ENCODE peak calls at places on chromosomes 3 and 15, in five cellular contexts. O is cardiac muscle cell, U is astrocyte, T is GM13976, S is K562. Y is an unnamed sample.

GRCh38 chr3:65019412-65020093 is 331.8 kb upstream of the ADAMTS9 start:
- DNase-seq in O (no peak), U (peak; percentile 77), T (no peak), S (no peak), Y (no peak)

GRCh38 chr3:146546366-146546965 is 2.1 kb upstream of the PLSCR1 start:
- DNase-seq in O (no peak), U (no peak), T (no peak), S (no peak), Y (no peak)

GRCh38 chr3:24365168-24365567 is 129.5 kb downstream of the THRB start:
- DNase-seq in O (no peak), U (peak; percentile 77), T (no peak), S (no peak), Y (no peak)

GRCh38 chr15:62067448-62068044 is 769 bp downstream of the C2CD4A start:
- DNase-seq in O (peak; percentile 17), U (no peak), T (peak; percentile 32), S (no peak), Y (no peak)

GRCh38 chr3:168395551-168395950 is 299.8 kb upstream of the GOLIM4 start:
- DNase-seq in O (no peak), U (peak; percentile 12), T (no peak), S (no peak), Y (no peak)

GRCh38 chr15:98964461-98965454 is 42.8 kb downstream of the PGPEP1L start:
- DNase-seq in O (no peak), U (no peak), T (no peak), S (no peak), Y (no peak)

GRCh38 chr15:79311901-79312553 is 1.1 kb downstream of the TMED3 start:
- DNase-seq in O (no peak), U (no peak), T (peak; percentile 32), S (peak; percentile 20), Y (no peak)

GRCh38 chr3:100708644-100708988 is 678 bp upstream of the TFG start:
- DNase-seq in O (no peak), U (no peak), T (no peak), S (no peak), Y (no peak)

GRCh38 chr15:46309914-46310313 is 675.1 kb downstream of the SQOR start:
- DNase-seq in O (peak; percentile 31), U (no peak), T (no peak), S (no peak), Y (no peak)

GRCh38 chr3:166111562-166111961 is 274.3 kb upstream of the BCHE start:
- DNase-seq in O (no peak), U (no peak), T (no peak), S (no peak), Y (no peak)

GRCh38 chr3:72259755-72260589 is 475.0 kb upstream of the PROK2 start:
- DNase-seq in O (no peak), U (no peak), T (peak; percentile 38), S (no peak), Y (no peak)

GRCh38 chr15:101220060-101220459 is 31.8 kb downstream of the CHSY1 start:
- DNase-seq in O (no peak), U (no peak), T (no peak), S (no peak), Y (no peak)

GRCh38 chr15:101215681-101216080 is 36.2 kb downstream of the CHSY1 start:
- DNase-seq in O (no peak), U (no peak), T (no peak), S (no peak), Y (no peak)

GRCh38 chr15:101213570-101213969 is 38.3 kb downstream of the CHSY1 start:
- DNase-seq in O (no peak), U (no peak), T (no peak), S (no peak), Y (no peak)

GRCh38 chr15:101219441-101219840 is 32.4 kb downstream of the CHSY1 start:
- DNase-seq in O (no peak), U (no peak), T (no peak), S (no peak), Y (no peak)

DNA sequence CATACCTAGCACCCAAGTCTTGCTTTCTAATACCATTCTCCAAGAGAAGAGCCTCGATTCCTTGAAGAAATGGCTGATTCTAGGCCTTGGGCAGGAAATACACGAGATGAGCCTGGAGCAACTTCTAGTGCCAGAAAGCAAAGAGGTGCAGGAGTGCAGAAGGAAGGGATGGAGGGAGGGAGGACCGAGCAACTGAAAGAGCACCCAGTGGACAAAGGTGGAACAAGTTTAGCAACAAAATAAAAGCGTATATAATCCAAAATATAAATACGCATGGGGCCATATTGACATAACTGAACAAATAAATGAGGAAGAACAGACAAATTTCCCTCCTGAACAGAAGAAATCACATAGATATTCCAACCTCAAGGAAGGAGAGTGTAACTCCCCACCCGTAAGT is 34.4 kb downstream of the CHSY1 start:
- DNase-seq in O (no peak), U (no peak), T (no peak), S (no peak), Y (no peak)
- TF ChIP-seq CTCF in O (no peak), U (peak; percentile 6), T (no peak), S (no peak), Y (no peak)

DNA sequence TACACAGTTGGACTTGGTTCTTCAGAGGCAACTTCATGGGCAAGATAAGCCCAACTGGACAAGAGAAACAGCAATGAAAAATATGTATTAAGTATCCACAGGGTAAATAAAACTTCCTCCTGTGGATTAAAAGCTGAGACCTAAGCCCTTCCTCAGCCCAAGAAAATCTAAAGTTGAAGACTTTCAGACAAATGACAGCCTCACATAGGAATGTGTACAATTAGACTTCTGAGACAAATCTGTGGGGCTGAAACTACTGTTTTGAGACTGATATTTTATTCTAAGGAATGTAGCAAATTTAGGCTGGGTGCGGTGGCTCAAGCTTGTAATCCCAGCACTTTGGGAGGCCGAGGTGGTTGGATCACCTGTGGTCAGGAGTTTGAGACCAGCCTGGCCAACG is 74.2 kb upstream of the IL12A start:
- DNase-seq in O (no peak), U (peak; percentile 24), T (no peak), S (no peak), Y (no peak)
- TF ChIP-seq CTCF in O (no peak), U (no peak), T (no peak), S (no peak), Y (no peak)

GRCh38 chr3:121493431-121493830 is 52.4 kb downstream of the POLQ start:
- DNase-seq in O (no peak), U (no peak), T (no peak), S (no peak), Y (no peak)

GRCh38 chr3:121490161-121490560 is 55.6 kb downstream of the POLQ start:
- DNase-seq in O (no peak), U (no peak), T (no peak), S (no peak), Y (no peak)

GRCh38 chr3:121491683-121492082 is 54.1 kb downstream of the POLQ start:
- DNase-seq in O (no peak), U (no peak), T (no peak), S (no peak), Y (no peak)

GRCh38 chr3:121483290-121483689 is 62.5 kb downstream of the POLQ start:
- DNase-seq in O (no peak), U (peak; percentile 43), T (no peak), S (no peak), Y (no peak)

GRCh38 chr3:121488628-121489027 is 57.2 kb downstream of the POLQ start:
- DNase-seq in O (peak; percentile 2), U (no peak), T (no peak), S (peak; percentile 0), Y (no peak)
- TF ChIP-seq CTCF in O (peak; percentile 19), U (no peak), T (no peak), S (no peak), Y (peak; percentile 43)

DNA sequence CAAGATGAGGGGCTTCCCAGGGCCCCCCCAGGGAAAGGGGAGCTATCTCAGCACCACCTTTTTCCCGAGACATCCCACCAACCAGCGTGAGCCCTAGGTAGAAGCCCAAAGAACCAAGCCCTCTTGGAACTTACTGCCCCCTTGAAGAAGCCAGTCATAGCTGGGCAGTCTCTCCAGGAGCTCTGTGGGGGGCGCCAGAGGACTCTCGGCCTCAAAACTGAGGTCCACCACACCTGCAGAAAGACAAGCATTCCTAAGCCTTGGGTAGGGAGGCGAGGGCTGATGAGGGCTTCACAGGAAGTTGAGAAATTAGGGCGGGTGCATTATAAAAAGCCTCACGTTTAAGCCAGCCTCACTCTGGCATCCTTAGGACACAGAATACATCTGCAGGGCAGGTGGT is 9.0 kb downstream of the SSUH2 start:
- DNase-seq in O (no peak), U (no peak), T (no peak), S (no peak), Y (no peak)
- TF ChIP-seq CTCF in O (no peak), U (no peak), T (no peak), S (peak; percentile 37), Y (peak; percentile 15)

GRCh38 chr3:52743152-52743551 is 27.6 kb downstream of the NEK4 start:
- DNase-seq in O (no peak), U (no peak), T (no peak), S (no peak), Y (no peak)
- TF ChIP-seq CTCF in O (no peak), U (no peak), T (no peak), S (no peak), Y (no peak)

DNA sequence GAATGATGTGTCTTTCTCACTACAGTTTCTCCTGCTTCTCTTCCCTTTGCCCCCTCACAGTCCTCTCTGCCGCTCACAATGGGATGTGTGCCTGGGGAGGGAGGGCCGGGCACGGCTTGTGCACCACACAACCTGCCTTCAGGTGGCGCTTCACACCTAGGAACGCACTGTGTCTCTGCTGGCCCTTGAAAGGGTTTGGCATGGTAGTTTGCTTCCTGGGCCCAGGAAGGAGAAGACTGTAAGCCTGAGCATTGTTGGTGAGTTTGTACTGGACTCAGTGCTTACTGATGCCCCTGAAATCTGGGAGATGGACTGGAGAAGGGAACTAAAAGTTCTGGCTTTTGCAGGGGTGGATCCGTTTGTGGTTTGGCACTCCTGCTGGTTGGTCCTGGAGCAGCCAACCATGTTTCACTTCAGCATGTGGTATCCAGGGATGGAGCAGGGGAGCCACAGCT is 9.2 kb downstream of the ALPK3 start:
- DNase-seq in O (peak; percentile 54), U (no peak), T (peak; percentile 57), S (peak; percentile 75), Y (no peak)
- TF ChIP-seq CTCF in O (peak; percentile 20), U (no peak), T (peak; percentile 14), S (peak; percentile 89), Y (peak; percentile 59)

Y was measured in chondrocyte.